ENCODE peak calls at places on chromosomes 12 and 14, in six cellular contexts. One of them, this sample, is unnamed.

GRCh38 chr14:87628129-87628528 is 364.9 kb downstream of the GALC start:
- DNase-seq in upper lobe of left lung: no peak
- DNase-seq in GM12878: no peak
- DNase-seq in A549: no peak
- DNase-seq in testis: peak
- DNase-seq in right lobe of liver: no peak
- DNase-seq in this sample: no peak

GRCh38 chr14:34718750-34719304 is 4.4 kb upstream of the CFL2 start:
- DNase-seq in upper lobe of left lung: no peak
- DNase-seq in GM12878: no peak
- DNase-seq in A549: no peak
- DNase-seq in testis: no peak
- DNase-seq in right lobe of liver: no peak
- DNase-seq in this sample: no peak

GRCh38 chr14:29536886-29537511 is 390.6 kb downstream of the PRKD1 start:
- DNase-seq in upper lobe of left lung: no peak
- DNase-seq in GM12878: no peak
- DNase-seq in A549: no peak
- DNase-seq in testis: no peak
- DNase-seq in right lobe of liver: no peak
- DNase-seq in this sample: no peak

GRCh38 chr14:105337966-105338365 is 23.4 kb downstream of the PACS2 start:
- DNase-seq in upper lobe of left lung: no peak
- DNase-seq in GM12878: no peak
- DNase-seq in A549: no peak
- DNase-seq in testis: peak
- DNase-seq in right lobe of liver: peak
- DNase-seq in this sample: peak

GRCh38 chr14:65791551-65791981 is 379.0 kb downstream of the FUT8 start:
- DNase-seq in upper lobe of left lung: no peak
- DNase-seq in GM12878: peak
- DNase-seq in A549: no peak
- DNase-seq in testis: no peak
- DNase-seq in right lobe of liver: no peak
- DNase-seq in this sample: no peak

GRCh38 chr14:94691658-94692029 is 78.3 kb downstream of the GSC start:
- DNase-seq in upper lobe of left lung: no peak
- DNase-seq in GM12878: no peak
- DNase-seq in A549: no peak
- DNase-seq in testis: no peak
- DNase-seq in right lobe of liver: no peak
- DNase-seq in this sample: peak

GRCh38 chr14:68501171-68501570 is 291.7 kb downstream of the ZFP36L1 start:
- DNase-seq in upper lobe of left lung: no peak
- DNase-seq in GM12878: no peak
- DNase-seq in A549: no peak
- DNase-seq in testis: no peak
- DNase-seq in right lobe of liver: no peak
- DNase-seq in this sample: no peak

GRCh38 chr12:53230971-53231858 is 794 bp downstream of the RARG start:
- DNase-seq in upper lobe of left lung: no peak
- DNase-seq in GM12878: no peak
- DNase-seq in A549: no peak
- DNase-seq in testis: no peak
- DNase-seq in right lobe of liver: peak
- DNase-seq in this sample: peak

GRCh38 chr12:73390256-73390655 is 1118.1 kb downstream of the TRHDE start:
- DNase-seq in upper lobe of left lung: no peak
- DNase-seq in GM12878: no peak
- DNase-seq in A549: no peak
- DNase-seq in testis: no peak
- DNase-seq in right lobe of liver: no peak
- DNase-seq in this sample: no peak

GRCh38 chr12:92136883-92137582 is 8.6 kb downstream of the BTG1 start:
- DNase-seq in upper lobe of left lung: no peak
- DNase-seq in GM12878: no peak
- DNase-seq in A549: peak
- DNase-seq in testis: no peak
- DNase-seq in right lobe of liver: no peak
- DNase-seq in this sample: no peak

DNA sequence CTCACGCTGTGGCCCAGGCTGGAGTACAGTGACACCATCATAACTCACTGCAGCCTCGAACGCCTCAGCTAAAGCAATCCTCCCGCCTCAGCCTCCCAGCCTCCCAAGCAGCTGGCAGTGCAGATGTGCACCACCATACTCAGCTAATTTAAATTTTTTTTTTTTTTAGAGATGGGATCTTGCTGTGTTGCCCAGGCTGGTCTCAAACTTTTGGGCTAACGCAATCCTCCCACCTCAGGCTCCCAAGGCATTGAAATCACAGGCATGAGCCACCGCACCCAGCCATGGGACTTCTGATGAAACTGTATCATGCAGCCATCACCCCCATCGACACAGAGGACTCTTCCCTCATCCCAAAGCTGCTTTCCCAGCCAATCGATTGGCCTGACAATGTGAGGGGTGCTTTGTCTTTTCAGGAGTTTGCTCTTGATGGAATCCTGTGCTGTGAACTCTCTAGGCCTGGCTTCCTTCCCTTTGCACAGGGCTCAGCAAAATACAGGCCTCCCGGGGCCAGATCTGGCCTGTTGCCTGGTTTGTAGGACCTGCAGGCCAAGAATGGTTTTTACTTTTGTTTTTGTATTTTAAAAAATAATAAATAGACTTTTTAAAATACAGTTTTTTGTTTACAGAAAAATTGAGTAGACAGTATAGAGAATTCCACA is 59.6 kb upstream of the NCOR2 start:
- DNase-seq in upper lobe of left lung: no peak
- DNase-seq in GM12878: no peak
- DNase-seq in A549: no peak
- DNase-seq in testis: peak
- DNase-seq in right lobe of liver: no peak
- DNase-seq in this sample: no peak
- H3K27ac ChIP-seq in upper lobe of left lung: peak
- H3K27ac ChIP-seq in GM12878: no peak
- H3K27ac ChIP-seq in A549: peak
- H3K27ac ChIP-seq in testis: peak
- H3K27ac ChIP-seq in right lobe of liver: no peak
- H3K27ac ChIP-seq in this sample: peak

DNA sequence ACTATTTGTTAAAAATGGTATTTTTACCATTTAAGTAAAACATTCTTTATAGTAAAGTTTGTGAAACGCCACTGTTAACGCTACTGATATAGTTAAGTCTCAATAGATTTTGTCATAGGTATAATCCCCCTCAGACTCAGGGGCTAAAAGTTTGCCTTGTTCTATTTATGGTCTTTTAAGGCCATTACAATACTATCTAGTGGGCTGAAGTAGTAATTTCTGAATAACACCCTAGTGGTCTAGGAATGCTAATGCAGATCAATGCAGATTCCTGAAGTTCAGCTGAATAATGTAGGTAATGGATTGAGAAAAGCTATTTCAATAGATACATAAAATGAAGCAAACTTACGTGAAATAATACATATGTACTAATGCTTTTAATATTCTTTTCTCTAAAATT is 989.3 kb upstream of the NOVA1 start:
- DNase-seq in upper lobe of left lung: no peak
- DNase-seq in GM12878: no peak
- DNase-seq in A549: no peak
- DNase-seq in testis: no peak
- DNase-seq in right lobe of liver: no peak
- DNase-seq in this sample: no peak
- TF ChIP-seq CTCF in upper lobe of left lung: no peak
- TF ChIP-seq CTCF in GM12878: no peak
- TF ChIP-seq CTCF in A549: no peak
- TF ChIP-seq CTCF in testis: peak
- TF ChIP-seq CTCF in right lobe of liver: no peak
- TF ChIP-seq CTCF in this sample: no peak

GRCh38 chr12:57227315-57228115 is 2.0 kb upstream of the SHMT2 start:
- DNase-seq in upper lobe of left lung: no peak
- DNase-seq in GM12878: no peak
- DNase-seq in A549: no peak
- DNase-seq in testis: no peak
- DNase-seq in right lobe of liver: no peak
- DNase-seq in this sample: no peak

GRCh38 chr12:57230381-57231155 is 1.1 kb downstream of the SHMT2 start:
- DNase-seq in upper lobe of left lung: no peak
- DNase-seq in GM12878: no peak
- DNase-seq in A549: no peak
- DNase-seq in testis: no peak
- DNase-seq in right lobe of liver: no peak
- DNase-seq in this sample: peak

GRCh38 chr12:57231276-57232021 is 1.9 kb downstream of the SHMT2 start:
- DNase-seq in upper lobe of left lung: no peak
- DNase-seq in GM12878: no peak
- DNase-seq in A549: no peak
- DNase-seq in testis: no peak
- DNase-seq in right lobe of liver: peak
- DNase-seq in this sample: peak

GRCh38 chr12:57229041-57229633 is 374 bp upstream of the SHMT2 start:
- DNase-seq in upper lobe of left lung: no peak
- DNase-seq in GM12878: no peak
- DNase-seq in A549: no peak
- DNase-seq in testis: no peak
- DNase-seq in right lobe of liver: no peak
- DNase-seq in this sample: no peak

DNA sequence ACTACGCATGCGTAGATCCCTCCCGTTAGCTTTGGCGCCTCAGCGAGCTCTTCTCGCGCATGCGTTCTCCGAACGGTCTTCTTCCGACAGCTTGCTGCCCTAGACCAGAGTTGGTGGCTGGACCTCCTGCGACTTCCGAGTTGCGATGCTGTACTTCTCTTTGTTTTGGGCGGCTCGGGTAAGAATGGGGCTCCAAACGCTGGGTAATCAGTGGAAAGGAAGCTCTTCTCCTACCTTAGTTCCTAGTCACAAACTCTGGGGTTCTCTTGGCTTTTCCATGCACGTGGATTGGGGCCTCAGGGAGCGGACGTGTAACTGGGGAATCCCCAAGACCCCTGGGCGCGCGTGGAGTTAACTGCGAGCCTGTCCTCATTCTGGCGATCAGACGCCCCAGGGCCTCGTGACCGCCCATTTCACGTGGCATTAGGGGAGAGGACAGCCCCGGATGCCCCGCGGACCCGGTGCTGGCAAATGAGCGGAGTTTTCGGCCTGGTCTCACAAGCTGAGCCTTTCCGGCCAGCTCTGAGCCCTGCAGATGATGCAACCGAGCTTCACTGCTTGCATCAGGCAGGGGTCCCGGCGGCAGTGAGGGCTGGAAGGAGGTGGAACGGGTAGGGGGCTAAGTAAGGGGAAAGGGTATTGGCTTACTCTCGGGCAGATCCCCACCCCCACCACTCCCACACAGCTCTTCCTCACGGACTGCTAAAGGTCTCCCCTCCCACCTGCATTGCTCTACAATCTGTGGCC is at the start of gene SHMT2:
- DNase-seq in upper lobe of left lung: peak
- DNase-seq in GM12878: peak
- DNase-seq in A549: peak
- DNase-seq in testis: peak
- DNase-seq in right lobe of liver: peak
- DNase-seq in this sample: peak
- TF ChIP-seq POLR2A in upper lobe of left lung: peak
- TF ChIP-seq POLR2A in GM12878: peak
- TF ChIP-seq POLR2A in A549: peak
- TF ChIP-seq POLR2A in testis: no peak
- TF ChIP-seq POLR2A in right lobe of liver: peak
- TF ChIP-seq POLR2A in this sample: no peak

DNA sequence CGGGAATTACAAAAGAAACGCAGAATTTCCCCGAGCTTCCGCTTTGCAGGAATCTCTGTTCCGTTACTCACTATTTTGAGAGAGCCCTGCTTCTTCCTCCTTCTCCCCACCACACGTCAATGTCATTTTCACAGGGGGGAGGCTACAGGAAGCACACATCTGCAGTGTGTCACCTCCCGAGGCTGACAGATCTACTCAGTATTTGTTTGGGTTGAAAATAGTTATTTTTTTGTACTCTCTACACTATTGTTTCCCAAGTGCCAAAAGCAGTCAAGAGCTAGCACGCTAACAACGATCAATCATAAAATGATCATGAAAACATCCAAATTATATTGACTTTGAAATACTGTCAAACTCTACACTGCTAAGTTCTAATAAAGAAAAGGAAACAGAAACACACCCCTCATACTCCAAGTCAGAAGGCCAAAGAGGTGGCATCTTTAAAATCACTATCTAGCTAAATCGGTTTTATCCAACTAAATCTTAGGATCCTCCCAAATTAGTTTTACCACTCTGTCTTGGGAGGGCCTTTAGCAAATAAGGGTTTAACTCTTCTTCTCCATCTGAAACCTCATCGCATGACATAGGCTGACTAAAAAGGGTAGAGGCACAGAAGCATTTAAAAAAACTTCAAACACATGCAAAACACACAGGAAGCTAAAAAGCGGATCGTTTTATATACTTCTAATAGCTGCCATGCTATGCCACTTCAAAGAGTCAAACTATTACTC is 51.8 kb downstream of the FOXN3 start:
- DNase-seq in upper lobe of left lung: peak
- DNase-seq in GM12878: peak
- DNase-seq in A549: no peak
- DNase-seq in testis: no peak
- DNase-seq in right lobe of liver: no peak
- DNase-seq in this sample: no peak
- H3K27ac ChIP-seq in upper lobe of left lung: peak
- H3K27ac ChIP-seq in GM12878: peak
- H3K27ac ChIP-seq in A549: no peak
- H3K27ac ChIP-seq in testis: no peak
- H3K27ac ChIP-seq in right lobe of liver: no peak
- H3K27ac ChIP-seq in this sample: peak

GRCh38 chr14:36652542-36653201 is 9.0 kb upstream of the PAX9 start:
- DNase-seq in upper lobe of left lung: no peak
- DNase-seq in GM12878: no peak
- DNase-seq in A549: no peak
- DNase-seq in testis: no peak
- DNase-seq in right lobe of liver: no peak
- DNase-seq in this sample: no peak
- TF ChIP-seq CTCF in upper lobe of left lung: no peak
- TF ChIP-seq CTCF in GM12878: no peak
- TF ChIP-seq CTCF in A549: no peak
- TF ChIP-seq CTCF in testis: no peak
- TF ChIP-seq CTCF in right lobe of liver: no peak
- TF ChIP-seq CTCF in this sample: no peak

GRCh38 chr12:50313256-50313931 is 30.1 kb upstream of the LIMA1 start:
- DNase-seq in upper lobe of left lung: no peak
- DNase-seq in GM12878: no peak
- DNase-seq in A549: no peak
- DNase-seq in testis: no peak
- DNase-seq in right lobe of liver: no peak
- DNase-seq in this sample: no peak
- TF ChIP-seq POLR2A in upper lobe of left lung: no peak
- TF ChIP-seq POLR2A in GM12878: no peak
- TF ChIP-seq POLR2A in A549: no peak
- TF ChIP-seq POLR2A in testis: no peak
- TF ChIP-seq POLR2A in right lobe of liver: no peak
- TF ChIP-seq POLR2A in this sample: no peak

DNA sequence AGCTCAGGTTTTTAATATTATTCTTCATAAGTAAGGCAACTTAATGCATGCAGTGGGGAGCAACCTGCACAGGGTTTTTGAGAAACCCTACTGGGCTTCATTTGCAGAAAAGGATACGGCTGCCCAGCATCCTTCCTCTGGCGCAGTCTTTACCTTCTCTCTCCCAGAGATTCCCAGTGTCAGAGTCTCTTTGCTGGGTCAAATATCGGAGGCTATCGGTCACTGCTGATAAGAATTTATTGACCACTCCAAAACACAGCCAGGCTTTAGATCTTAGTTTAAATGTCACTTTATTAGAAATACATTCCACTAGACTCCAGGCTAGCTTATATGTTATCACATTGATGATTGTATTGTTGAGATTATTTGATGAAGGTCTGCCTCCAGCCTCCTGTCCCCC is 147.2 kb upstream of the CPSF6 start:
- DNase-seq in upper lobe of left lung: no peak
- DNase-seq in GM12878: no peak
- DNase-seq in A549: no peak
- DNase-seq in testis: no peak
- DNase-seq in right lobe of liver: no peak
- DNase-seq in this sample: no peak
- H3K27ac ChIP-seq in upper lobe of left lung: no peak
- H3K27ac ChIP-seq in GM12878: no peak
- H3K27ac ChIP-seq in A549: no peak
- H3K27ac ChIP-seq in testis: no peak
- H3K27ac ChIP-seq in right lobe of liver: no peak
- H3K27ac ChIP-seq in this sample: no peak